ENCODE peak calls at places on chromosomes 11 and 22, in nine cellular contexts. Z, F, T, Y, C, S, R, N and O are unnamed samples.
A peak's percentile ranks its signal among the peaks of the same experiment; 100 is the strongest.

GRCh38 chr11:70471254-70471653 is 72.9 kb downstream of the CTTN start:
- DNase-seq in Z (no peak), F (peak; percentile 56), T (no peak), Y (peak; percentile 39), C (no peak), S (peak; percentile 50), R (peak; percentile 18), N (peak; percentile 50), O (no peak)

GRCh38 chr11:64619811-64620285 is 28.8 kb downstream of the SLC22A12 start:
- DNase-seq in Z (no peak), F (peak; percentile 70), T (no peak), Y (peak; percentile 82), C (peak; percentile 8), S (no peak), R (peak; percentile 71), N (peak; percentile 86), O (no peak)

GRCh38 chr22:30562391-30562790 is 12.1 kb downstream of the GAL3ST1 start:
- DNase-seq in Z (no peak), F (no peak), T (no peak), Y (no peak), C (no peak), S (no peak), R (no peak), N (no peak), O (no peak)

GRCh38 chr11:34151166-34151565 is 45.7 kb downstream of the NAT10 start:
- DNase-seq in Z (no peak), F (no peak), T (no peak), Y (no peak), C (no peak), S (no peak), R (no peak), N (no peak), O (no peak)

GRCh38 chr11:9230291-9230690 is 34.9 kb downstream of the DENND5A start:
- DNase-seq in Z (no peak), F (no peak), T (no peak), Y (no peak), C (no peak), S (no peak), R (no peak), N (no peak), O (no peak)

GRCh38 chr11:23778971-23779370 is 717.9 kb upstream of the LUZP2 start:
- DNase-seq in Z (no peak), F (no peak), T (no peak), Y (peak; percentile 56), C (peak; percentile 41), S (no peak), R (no peak), N (peak; percentile 25), O (no peak)

GRCh38 chr11:114192841-114193389 is 103.3 kb upstream of the NNMT start:
- DNase-seq in Z (no peak), F (no peak), T (no peak), Y (peak; percentile 93), C (no peak), S (no peak), R (no peak), N (peak; percentile 26), O (no peak)

GRCh38 chr22:24421428-24421931 is 5.9 kb upstream of the ADORA2A start:
- DNase-seq in Z (no peak), F (peak; percentile 56), T (no peak), Y (no peak), C (no peak), S (no peak), R (no peak), N (no peak), O (no peak)

GRCh38 chr11:74577624-74578396 is 14.6 kb upstream of the POLD3 start:
- DNase-seq in Z (no peak), F (peak; percentile 30), T (no peak), Y (peak; percentile 70), C (peak; percentile 65), S (no peak), R (peak; percentile 46), N (peak; percentile 24), O (no peak)

GRCh38 chr22:49508561-49508960 is 319.1 kb downstream of the BRD1 start:
- DNase-seq in Z (no peak), F (no peak), T (no peak), Y (no peak), C (no peak), S (no peak), R (no peak), N (no peak), O (no peak)

GRCh38 chr22:20084547-20085413 is 4.7 kb downstream of the DGCR8 start:
- DNase-seq in Z (no peak), F (peak; percentile 88), T (no peak), Y (peak; percentile 12), C (no peak), S (no peak), R (peak; percentile 8), N (peak; percentile 21), O (no peak)

GRCh38 chr11:112238041-112238440 is 11.8 kb downstream of the PTS start:
- DNase-seq in Z (no peak), F (no peak), T (no peak), Y (no peak), C (no peak), S (no peak), R (no peak), N (no peak), O (no peak)

GRCh38 chr11:86888164-86888977 is 66.8 kb downstream of the FZD4 start:
- DNase-seq in Z (no peak), F (no peak), T (no peak), Y (peak; percentile 86), C (peak; percentile 95), S (peak; percentile 1), R (peak; percentile 77), N (peak; percentile 44), O (no peak)

GRCh38 chr11:70834984-70835560 is 417.3 kb downstream of the SHANK2 start:
- DNase-seq in Z (no peak), F (no peak), T (no peak), Y (no peak), C (no peak), S (no peak), R (no peak), N (no peak), O (no peak)

GRCh38 chr11:131829725-131830124 is 459.3 kb downstream of the NTM start:
- DNase-seq in Z (no peak), F (no peak), T (no peak), Y (no peak), C (no peak), S (no peak), R (no peak), N (no peak), O (no peak)

GRCh38 chr22:46082633-46083032 is 67.7 kb upstream of the PPARA start:
- DNase-seq in Z (no peak), F (no peak), T (no peak), Y (no peak), C (no peak), S (peak; percentile 73), R (peak; percentile 55), N (no peak), O (no peak)
- H3K4me3 ChIP-seq in Z (peak overlapping the region; percentile 95), F (peak overlapping the region; percentile 90), T (no peak overlapping the region), Y (no peak overlapping the region), C (peak overlapping the region; percentile 98), S (peak overlapping the region; percentile 88), R (peak overlapping the region; percentile 98), N (no peak overlapping the region), O (no peak overlapping the region)

DNA sequence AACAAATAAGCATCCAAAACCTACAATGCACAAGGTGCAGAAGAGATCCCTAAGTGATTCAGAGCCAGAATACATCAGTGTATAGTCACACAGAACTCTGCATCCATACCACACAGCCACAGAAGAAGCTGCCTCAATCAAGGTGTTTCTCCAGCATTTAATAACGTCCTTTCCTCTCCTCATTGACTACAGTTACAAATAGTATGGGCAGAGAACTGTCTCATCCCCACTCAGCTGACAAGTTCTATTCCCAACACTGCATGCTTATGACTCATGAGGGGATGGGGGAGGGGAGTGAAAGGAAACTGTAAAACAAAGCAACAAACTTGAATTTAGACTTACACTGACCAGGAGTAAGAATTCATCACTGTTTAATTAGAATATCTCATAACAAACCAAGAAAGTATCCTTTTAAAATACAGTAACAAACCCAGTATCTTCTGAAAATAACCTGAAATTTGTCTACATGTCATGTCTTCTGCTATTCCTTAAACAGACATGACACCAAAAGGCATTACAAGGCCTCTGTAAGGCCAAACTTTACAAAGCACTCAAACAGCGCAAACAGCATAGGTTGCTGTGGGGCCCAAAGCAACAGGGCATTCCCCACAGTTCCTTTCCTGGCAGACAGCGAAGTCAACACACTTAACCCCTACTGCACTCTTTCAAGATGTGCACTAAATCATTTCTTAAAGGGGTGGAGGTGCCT is 29.3 kb downstream of the CELF1 start:
- DNase-seq in Z (peak; percentile 24), F (no peak), T (peak; percentile 59), Y (peak; percentile 93), C (peak; percentile 74), S (peak; percentile 87), R (peak; percentile 78), N (peak; percentile 82), O (no peak)
- H3K4me3 ChIP-seq in Z (no peak overlapping the region), F (peak overlapping the region; percentile 35), T (no peak overlapping the region), Y (peak overlapping the region; percentile 15), C (peak overlapping the region; percentile 15), S (no peak overlapping the region), R (peak overlapping the region; percentile 38), N (peak overlapping the region; percentile 29), O (no peak overlapping the region)

GRCh38 chr11:12454782-12455181 is 77.4 kb downstream of the PARVA start:
- DNase-seq in Z (no peak), F (no peak), T (no peak), Y (peak; percentile 36), C (peak; percentile 38), S (no peak), R (peak; percentile 57), N (no peak), O (no peak)
- H3K4me3 ChIP-seq in Z (no peak overlapping the region), F (no peak overlapping the region), T (no peak overlapping the region), Y (no peak overlapping the region), C (no peak overlapping the region), S (no peak overlapping the region), R (no peak overlapping the region), N (no peak overlapping the region), O (no peak overlapping the region)

GRCh38 chr11:67432655-67433349 is 4.5 kb downstream of the RPS6KB2 start:
- DNase-seq in Z (no peak), F (no peak), T (no peak), Y (no peak), C (no peak), S (no peak), R (no peak), N (no peak), O (no peak)

GRCh38 chr11:67431346-67432249 is 3.3 kb downstream of the RPS6KB2 start:
- DNase-seq in Z (no peak), F (no peak), T (no peak), Y (no peak), C (no peak), S (no peak), R (no peak), N (no peak), O (no peak)

GRCh38 chr11:67428052-67429001 is at the start of gene RPS6KB2:
- DNase-seq in Z (peak; percentile 99), F (peak; percentile 99), T (peak; percentile 99), Y (peak; percentile 99), C (peak; percentile 96), S (peak; percentile 100), R (peak; percentile 97), N (peak; percentile 98), O (peak; percentile 95)

GRCh38 chr11:67429038-67429668 is 859 bp downstream of the RPS6KB2 start:
- DNase-seq in Z (no peak), F (no peak), T (no peak), Y (no peak), C (no peak), S (no peak), R (peak; percentile 25), N (no peak), O (no peak)

DNA sequence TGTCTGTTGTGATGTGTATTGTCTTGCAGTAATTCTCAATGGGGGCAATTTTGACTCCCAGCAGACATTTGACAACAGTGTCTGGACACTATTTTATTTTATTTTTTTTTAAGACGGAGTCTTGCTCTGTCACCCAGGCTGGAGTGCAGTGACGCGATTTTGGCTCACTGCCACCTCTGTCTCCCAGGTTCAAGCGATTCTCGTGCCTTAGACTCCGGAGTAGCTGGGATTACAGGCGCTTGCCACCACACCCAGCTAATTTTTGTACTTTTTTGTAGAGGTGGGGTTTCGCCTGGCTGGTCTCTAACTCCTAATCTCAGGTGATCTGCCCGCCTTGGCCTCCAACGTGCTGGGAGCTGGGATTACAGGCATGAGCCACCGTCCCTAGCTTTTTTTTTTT is 1.4 kb downstream of the RPS6KB2 start:
- DNase-seq in Z (no peak), F (no peak), T (no peak), Y (no peak), C (no peak), S (no peak), R (no peak), N (no peak), O (no peak)
- H3K4me3 ChIP-seq in Z (peak overlapping the region; percentile 100), F (no peak overlapping the region), T (no peak overlapping the region), Y (no peak overlapping the region), C (no peak overlapping the region), S (no peak overlapping the region), R (peak overlapping the region; percentile 95), N (no peak overlapping the region), O (peak overlapping the region; percentile 63)